ENCODE peak calls at places on chromosomes 12 and 14, in four cellular contexts. K, S, R and O are unnamed samples.

GRCh38 chr14:59707778-59708635 is 131.4 kb upstream of the CCDC175 start:
- DNase-seq in K (no peak), S (peak; percentile 45), R (no peak), O (no peak)

GRCh38 chr14:92039073-92039719 is 663 bp downstream of the TRIP11 start:
- DNase-seq in K (no peak), S (peak; percentile 24), R (peak; percentile 32), O (no peak)

GRCh38 chr14:61925043-61925442 is 162.8 kb downstream of the SNAPC1 start:
- DNase-seq in K (no peak), S (peak; percentile 15), R (no peak), O (no peak)

GRCh38 chr14:54771411-54772027 is 131.1 kb downstream of the GCH1 start:
- DNase-seq in K (no peak), S (no peak), R (no peak), O (no peak)

GRCh38 chr12:130828895-130829294 is 10.2 kb downstream of the STX2 start:
- DNase-seq in K (no peak), S (no peak), R (no peak), O (no peak)

GRCh38 chr12:4133636-4134433 is 139.7 kb upstream of the CCND2 start:
- DNase-seq in K (no peak), S (no peak), R (no peak), O (no peak)

GRCh38 chr12:501722-502447 is 42.1 kb downstream of the B4GALNT3 start:
- DNase-seq in K (no peak), S (no peak), R (no peak), O (no peak)

GRCh38 chr12:131673519-131674265 is 37.2 kb upstream of the SFSWAP start:
- DNase-seq in K (no peak), S (peak; percentile 14), R (no peak), O (no peak)

GRCh38 chr14:94307410-94307992 is 14.4 kb upstream of the SERPINA10 start:
- DNase-seq in K (no peak), S (no peak), R (no peak), O (no peak)

GRCh38 chr12:106130474-106131113 is 8.2 kb downstream of the NUAK1 start:
- DNase-seq in K (no peak), S (no peak), R (no peak), O (no peak)

GRCh38 chr12:2053675-2054070 is 886 bp downstream of the CACNA1C start:
- DNase-seq in K (no peak), S (no peak), R (no peak), O (no peak)